ENCODE peak calls at places on chromosomes 13 and 19, in seven cellular contexts. S, H, V, T, O, P and M are unnamed samples.

GRCh38 chr13:111344471-111345191 is 24.2 kb downstream of the TEX29 start:
- DNase-seq in H (peak; percentile 57), V (no peak), S (peak; percentile 68), T (peak; percentile 66), P (peak; percentile 96), O (no peak), M (no peak)

GRCh38 chr13:30454991-30455390 is 10.7 kb downstream of the HMGB1 start:
- DNase-seq in P (no peak), H (no peak), O (no peak), T (no peak), V (no peak), S (no peak), M (no peak)

GRCh38 chr19:9917322-9917721 is 19.0 kb downstream of the OLFM2 start:
- DNase-seq in H (peak; percentile 8), O (no peak), T (no peak), V (peak; percentile 58), P (no peak), S (peak; percentile 44), M (peak; percentile 43)

GRCh38 chr13:24050292-24050711 is 110.2 kb upstream of the SPATA13 start:
- DNase-seq in O (no peak), H (no peak), S (no peak), P (no peak), T (peak; percentile 36), V (peak; percentile 50), M (peak; percentile 79)

GRCh38 chr19:48608798-48609263 is 2.3 kb downstream of the SPACA4 start:
- DNase-seq in S (peak; percentile 44), H (peak; percentile 62), O (no peak), T (no peak), P (no peak), V (no peak), M (no peak)

GRCh38 chr13:27833206-27833605 is 40.9 kb downstream of the GSX1 start:
- DNase-seq in V (no peak), O (no peak), T (no peak), S (no peak), H (no peak), P (no peak), M (no peak)

GRCh38 chr19:45119582-45119981 is 26.6 kb downstream of the PPP1R37 start:
- DNase-seq in H (no peak), O (no peak), T (no peak), S (no peak), V (no peak), P (no peak), M (no peak)

GRCh38 chr13:48892311-48892710 is 83.4 kb upstream of the FNDC3A start:
- DNase-seq in O (no peak), V (peak; percentile 96), P (no peak), H (no peak), S (no peak), T (peak; percentile 63), M (peak; percentile 81)

GRCh38 chr19:57103573-57104277 is 16.1 kb upstream of the USP29 start:
- DNase-seq in H (peak; percentile 6), O (no peak), P (no peak), T (peak; percentile 15), S (peak; percentile 25), V (peak; percentile 46), M (peak; percentile 45)

GRCh38 chr19:16111909-16112752 is 442 bp downstream of the RAB8A start:
- DNase-seq in V (no peak), S (no peak), O (no peak), H (no peak), T (no peak), P (no peak), M (no peak)